ENCODE peak calls at places on chromosomes 5 and 9, in four cellular contexts. W, N, D and V are unnamed samples.
A peak's percentile ranks its signal among the peaks of the same experiment; 100 is the strongest.

GRCh38 chr5:91151947-91152346 is 231.2 kb downstream of the ARRDC3 start:
- DNase-seq in N (no peak), W (no peak), D (no peak), V (no peak)

GRCh38 chr9:105052346-105052745 is 124.4 kb upstream of the ABCA1 start:
- DNase-seq in N (no peak), W (no peak), D (no peak), V (no peak)

GRCh38 chr9:8604201-8604600 is 804.6 kb upstream of the DMAC1 start:
- DNase-seq in N (no peak), D (no peak), W (no peak), V (no peak)

GRCh38 chr5:2714805-2715204 is 36.7 kb downstream of the IRX2 start:
- DNase-seq in D (no peak), N (no peak), W (no peak), V (no peak)

GRCh38 chr5:69331528-69332445 is 814 bp downstream of the CCDC125 start:
- DNase-seq in N (no peak), D (peak; percentile 21), W (no peak), V (no peak)

GRCh38 chr5:57650360-57651069 is 167.9 kb upstream of the ACTBL2 start:
- DNase-seq in D (peak; percentile 29), N (peak; percentile 62), W (peak; percentile 27), V (peak; percentile 39)

GRCh38 chr9:135067091-135067710 is 20.3 kb upstream of the OLFM1 start:
- DNase-seq in N (no peak), D (no peak), W (no peak), V (no peak)

GRCh38 chr5:95238560-95239325 is 46.2 kb downstream of the MCTP1 start:
- DNase-seq in N (peak; percentile 5), W (no peak), D (no peak), V (no peak)

GRCh38 chr9:136945333-136946227 is 537 bp downstream of the C8G start:
- DNase-seq in N (no peak), D (no peak), W (no peak), V (no peak)

GRCh38 chr9:103188966-103189365 is 193.8 kb downstream of the CYLC2 start:
- DNase-seq in N (no peak), D (no peak), W (no peak), V (no peak)

GRCh38 chr5:9302228-9302627 is 243.6 kb downstream of the SEMA5A start:
- DNase-seq in D (no peak), W (no peak), N (no peak), V (no peak)

GRCh38 chr9:1458503-1458902 is 408.3 kb downstream of the DMRT2 start:
- DNase-seq in N (no peak), W (no peak), D (no peak), V (no peak)

GRCh38 chr9:95511952-95512750 is 4.6 kb downstream of the PTCH1 start:
- DNase-seq in D (no peak), W (no peak), N (peak; percentile 66), V (no peak)

GRCh38 chr9:33227013-33227398 is 13.0 kb upstream of the SPINK4 start:
- DNase-seq in W (no peak), D (peak; percentile 22), N (no peak), V (no peak)

GRCh38 chr5:67581203-67581602 is 384.6 kb upstream of the CD180 start:
- DNase-seq in N (peak; percentile 5), W (no peak), D (no peak), V (no peak)

GRCh38 chr9:69132391-69132790 is 41.7 kb upstream of the TJP2 start:
- DNase-seq in D (no peak), N (no peak), W (no peak), V (no peak)

GRCh38 chr9:20906326-20906725 is 125.1 kb downstream of the HACD4 start:
- DNase-seq in D (no peak), N (no peak), W (no peak), V (no peak)

GRCh38 chr9:95425910-95426551 is 90.7 kb downstream of the PTCH1 start:
- DNase-seq in D (peak; percentile 47), N (peak; percentile 40), W (no peak), V (peak; percentile 24)

GRCh38 chr5:42621662-42622061 is 135.0 kb upstream of the CCDC152 start:
- DNase-seq in N (no peak), W (no peak), D (peak; percentile 12), V (no peak)

GRCh38 chr5:91357012-91357634 is 26.0 kb downstream of the ARRDC3 start:
- DNase-seq in N (no peak), W (no peak), D (no peak), V (no peak)

GRCh38 chr5:112886975-112887374 is 25.9 kb downstream of the SRP19 start:
- DNase-seq in W (no peak), D (no peak), N (no peak), V (no peak)

GRCh38 chr5:65651144-65651543 is 26.3 kb downstream of the SHLD3 start:
- DNase-seq in W (no peak), N (no peak), D (no peak), V (no peak)

GRCh38 chr5:93364386-93364785 is 216.6 kb downstream of the NR2F1-AS1 start:
- DNase-seq in W (no peak), D (no peak), N (no peak), V (no peak)

GRCh38 chr5:112799661-112800060 is 61.4 kb upstream of the SRP19 start:
- DNase-seq in W (no peak), D (no peak), N (no peak), V (no peak)

GRCh38 chr9:100590481-100590880 is 12.6 kb downstream of the CAVIN4 start:
- DNase-seq in N (no peak), W (no peak), D (no peak), V (no peak)

GRCh38 chr5:9174446-9174845 is 371.4 kb downstream of the SEMA5A start:
- DNase-seq in W (no peak), N (no peak), D (no peak), V (no peak)

GRCh38 chr5:54884195-54884536 is 101.2 kb downstream of the ESM1 start:
- DNase-seq in W (no peak), N (no peak), D (no peak), V (no peak)

GRCh38 chr5:54882101-54882500 is 103.3 kb downstream of the ESM1 start:
- DNase-seq in N (no peak), D (no peak), W (no peak), V (no peak)

GRCh38 chr5:54883374-54884194 is 101.8 kb downstream of the ESM1 start:
- DNase-seq in D (no peak), W (no peak), N (peak; percentile 15), V (no peak)

GRCh38 chr5:54881286-54882005 is 103.9 kb downstream of the ESM1 start:
- DNase-seq in W (no peak), N (no peak), D (no peak), V (no peak)

DNA sequence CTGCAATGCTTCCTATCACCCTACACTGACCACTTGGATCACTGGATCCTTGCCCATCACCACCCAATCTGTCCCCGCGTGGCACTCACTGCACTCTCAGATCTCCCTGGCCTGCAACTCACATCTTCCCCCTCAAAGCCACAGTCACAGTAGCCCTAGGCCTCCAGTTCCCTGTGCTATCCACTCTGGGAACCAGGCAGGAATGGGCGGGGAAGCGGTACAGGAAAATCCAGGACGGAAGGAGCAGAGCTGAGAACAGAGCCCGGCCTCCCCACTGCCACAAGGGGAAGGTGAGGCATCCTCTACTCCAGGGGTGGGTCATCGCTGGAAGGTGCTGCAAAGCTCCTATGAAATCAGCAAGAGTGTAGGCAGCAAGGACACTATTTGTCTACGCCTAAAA is 102.6 kb downstream of the ESM1 start:
- DNase-seq in N (no peak), D (no peak), W (no peak), V (no peak)
- H3K4me3 ChIP-seq in N (no peak overlapping the region), D (no peak overlapping the region), W (peak overlapping the region; percentile 32), V (no peak overlapping the region)

DNA sequence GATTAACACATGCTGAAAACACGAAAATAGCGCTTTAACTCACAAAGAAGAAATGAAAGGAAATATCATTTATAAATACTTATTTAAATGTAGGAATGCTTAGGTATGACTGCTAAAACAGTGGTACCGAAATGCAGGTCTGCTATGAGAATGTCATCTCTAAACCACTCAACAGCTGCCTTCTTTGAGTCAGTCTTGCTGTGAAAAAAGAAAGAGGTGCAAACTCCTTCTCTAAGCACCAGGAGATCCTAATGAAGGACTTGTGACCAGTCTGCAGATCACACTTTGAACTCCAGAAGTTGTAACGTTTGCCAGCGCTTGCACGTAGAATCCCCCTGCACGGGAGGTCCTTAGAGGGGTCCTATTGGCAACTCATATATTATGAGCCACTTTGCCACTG is 86.6 kb downstream of the TRIO start:
- DNase-seq in W (no peak), N (no peak), D (no peak), V (no peak)
- H3K4me3 ChIP-seq in W (no peak overlapping the region), N (no peak overlapping the region), D (no peak overlapping the region), V (no peak overlapping the region)

DNA sequence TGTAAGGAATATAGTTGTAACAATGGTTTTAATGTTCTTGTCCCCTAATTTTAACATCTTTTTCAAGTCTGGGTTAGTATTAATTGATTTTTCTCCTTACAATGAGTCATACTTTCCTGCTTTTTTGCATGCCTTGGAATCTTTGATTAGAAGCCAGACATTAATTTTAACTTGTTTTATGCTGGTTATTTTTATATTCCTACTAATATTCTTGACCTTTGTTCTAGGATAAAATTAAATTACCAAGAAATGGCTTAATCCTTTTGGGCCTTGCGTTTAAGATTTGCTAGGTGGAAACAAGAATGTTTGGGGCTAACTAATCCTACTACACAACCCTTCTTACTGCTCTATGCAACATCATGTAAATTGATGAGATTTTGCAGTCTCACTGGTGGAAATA is 47.1 kb downstream of the ZCCHC7 start:
- DNase-seq in D (no peak), N (no peak), W (no peak), V (no peak)
- H3K4me3 ChIP-seq in D (no peak overlapping the region), N (no peak overlapping the region), W (no peak overlapping the region), V (no peak overlapping the region)

DNA sequence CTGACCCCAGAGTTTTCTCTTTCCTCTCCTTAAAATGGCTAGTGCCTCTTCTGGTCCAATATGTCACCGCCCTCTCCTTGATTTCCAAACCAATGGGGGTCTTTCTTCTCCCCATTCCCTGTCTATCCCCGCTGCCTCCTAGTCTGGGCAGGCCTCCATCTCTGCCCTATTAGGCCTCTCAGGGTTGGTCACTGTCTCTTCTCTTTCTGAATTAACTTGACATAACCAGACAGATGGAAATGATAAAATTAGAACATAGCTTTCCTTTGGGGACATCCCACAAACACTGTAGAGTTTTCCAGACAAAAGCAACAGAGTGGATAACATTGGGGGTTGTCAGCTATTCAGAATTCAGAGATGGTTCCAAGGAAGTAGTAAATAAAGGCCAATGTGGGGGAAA is 24.8 kb downstream of the LHX6 start:
- DNase-seq in N (no peak), D (no peak), W (no peak), V (no peak)
- H3K4me3 ChIP-seq in N (no peak overlapping the region), D (no peak overlapping the region), W (no peak overlapping the region), V (no peak overlapping the region)